ENCODE peak calls at places on chromosome 5, in four cellular contexts. One of them, this sample, is unnamed.

GRCh38 chr5:146805099-146805498 is 73.5 kb downstream of the PPP2R2B start:
- DNase-seq in cardiac muscle cell: no peak
- DNase-seq in neuronal stem cell: no peak
- DNase-seq in heart right ventricle: no peak
- DNase-seq in this sample: no peak

GRCh38 chr5:127898551-127899213 is 184.9 kb upstream of the SLC12A2 start:
- DNase-seq in cardiac muscle cell: peak
- DNase-seq in neuronal stem cell: no peak
- DNase-seq in heart right ventricle: no peak
- DNase-seq in this sample: no peak

GRCh38 chr5:136191304-136192014 is 1.5 kb downstream of the SMIM32 start:
- DNase-seq in cardiac muscle cell: peak
- DNase-seq in neuronal stem cell: no peak
- DNase-seq in heart right ventricle: no peak
- DNase-seq in this sample: no peak

GRCh38 chr5:37900692-37901091 is 60.9 kb upstream of the GDNF start:
- DNase-seq in cardiac muscle cell: peak
- DNase-seq in neuronal stem cell: no peak
- DNase-seq in heart right ventricle: peak
- DNase-seq in this sample: peak

GRCh38 chr5:59020611-59021285 is 437.9 kb downstream of the RAB3C start:
- DNase-seq in cardiac muscle cell: no peak
- DNase-seq in neuronal stem cell: no peak
- DNase-seq in heart right ventricle: no peak
- DNase-seq in this sample: no peak

GRCh38 chr5:134084570-134084969 is 29.9 kb upstream of the TCF7 start:
- DNase-seq in cardiac muscle cell: no peak
- DNase-seq in neuronal stem cell: no peak
- DNase-seq in heart right ventricle: no peak
- DNase-seq in this sample: no peak

GRCh38 chr5:157820593-157821252 is 38.2 kb downstream of the CLINT1 start:
- DNase-seq in cardiac muscle cell: peak
- DNase-seq in neuronal stem cell: peak
- DNase-seq in heart right ventricle: no peak
- DNase-seq in this sample: no peak

GRCh38 chr5:91146221-91146620 is 236.9 kb downstream of the ARRDC3 start:
- DNase-seq in cardiac muscle cell: peak
- DNase-seq in neuronal stem cell: no peak
- DNase-seq in heart right ventricle: no peak
- DNase-seq in this sample: no peak

GRCh38 chr5:168844566-168845296 is 265.6 kb upstream of the PANK3 start:
- DNase-seq in cardiac muscle cell: no peak
- DNase-seq in neuronal stem cell: no peak
- DNase-seq in heart right ventricle: no peak
- DNase-seq in this sample: no peak

GRCh38 chr5:138364576-138364975 is 12.1 kb downstream of the KDM3B start:
- DNase-seq in cardiac muscle cell: no peak
- DNase-seq in neuronal stem cell: no peak
- DNase-seq in heart right ventricle: no peak
- DNase-seq in this sample: no peak

GRCh38 chr5:158100373-158100902 is 241.5 kb upstream of the CLINT1 start:
- DNase-seq in cardiac muscle cell: no peak
- DNase-seq in neuronal stem cell: no peak
- DNase-seq in heart right ventricle: no peak
- DNase-seq in this sample: no peak

GRCh38 chr5:60687927-60688720 is 11.8 kb downstream of the DEPDC1B start:
- DNase-seq in cardiac muscle cell: peak
- DNase-seq in neuronal stem cell: no peak
- DNase-seq in heart right ventricle: no peak
- DNase-seq in this sample: no peak

GRCh38 chr5:60972225-60972624 is 27.2 kb downstream of the NDUFAF2 start:
- DNase-seq in cardiac muscle cell: no peak
- DNase-seq in neuronal stem cell: no peak
- DNase-seq in heart right ventricle: no peak
- DNase-seq in this sample: no peak

GRCh38 chr5:75601996-75602395 is 9.3 kb upstream of the ANKDD1B start:
- DNase-seq in cardiac muscle cell: no peak
- DNase-seq in neuronal stem cell: no peak
- DNase-seq in heart right ventricle: no peak
- DNase-seq in this sample: no peak

GRCh38 chr5:107889387-107889786 is 218.7 kb upstream of the EFNA5 start:
- DNase-seq in cardiac muscle cell: no peak
- DNase-seq in neuronal stem cell: no peak
- DNase-seq in heart right ventricle: no peak
- DNase-seq in this sample: no peak

GRCh38 chr5:9020996-9021395 is 524.9 kb downstream of the SEMA5A start:
- DNase-seq in cardiac muscle cell: no peak
- DNase-seq in neuronal stem cell: no peak
- DNase-seq in heart right ventricle: no peak
- DNase-seq in this sample: no peak

GRCh38 chr5:84642795-84643194 is 258.1 kb upstream of the EDIL3 start:
- DNase-seq in cardiac muscle cell: peak
- DNase-seq in neuronal stem cell: no peak
- DNase-seq in heart right ventricle: no peak
- DNase-seq in this sample: no peak

GRCh38 chr5:26487553-26487952 is 550.8 kb downstream of the CDH9 start:
- DNase-seq in cardiac muscle cell: no peak
- DNase-seq in neuronal stem cell: no peak
- DNase-seq in heart right ventricle: no peak
- DNase-seq in this sample: no peak

GRCh38 chr5:67222243-67223033 is 25.8 kb upstream of the CD180 start:
- DNase-seq in cardiac muscle cell: no peak
- DNase-seq in neuronal stem cell: no peak
- DNase-seq in heart right ventricle: no peak
- DNase-seq in this sample: no peak

GRCh38 chr5:35247645-35248034 is 17.4 kb upstream of the PRLR start:
- DNase-seq in cardiac muscle cell: peak
- DNase-seq in neuronal stem cell: no peak
- DNase-seq in heart right ventricle: no peak
- DNase-seq in this sample: no peak

GRCh38 chr5:109448838-109449237 is 39.1 kb upstream of the PJA2 start:
- DNase-seq in cardiac muscle cell: no peak
- DNase-seq in neuronal stem cell: no peak
- DNase-seq in heart right ventricle: no peak
- DNase-seq in this sample: no peak

GRCh38 chr5:57833489-57833888 is 350.9 kb upstream of the ACTBL2 start:
- DNase-seq in cardiac muscle cell: no peak
- DNase-seq in neuronal stem cell: no peak
- DNase-seq in heart right ventricle: no peak
- DNase-seq in this sample: no peak

GRCh38 chr5:2163940-2164490 is 281.3 kb upstream of the IRX4 start:
- DNase-seq in cardiac muscle cell: no peak
- DNase-seq in neuronal stem cell: no peak
- DNase-seq in heart right ventricle: no peak
- DNase-seq in this sample: no peak

GRCh38 chr5:83555263-83555662 is 83.7 kb downstream of the VCAN start:
- DNase-seq in cardiac muscle cell: no peak
- DNase-seq in neuronal stem cell: no peak
- DNase-seq in heart right ventricle: no peak
- DNase-seq in this sample: no peak

GRCh38 chr5:156947933-156948332 is 15.1 kb downstream of the TIMD4 start:
- DNase-seq in cardiac muscle cell: no peak
- DNase-seq in neuronal stem cell: no peak
- DNase-seq in heart right ventricle: no peak
- DNase-seq in this sample: no peak

GRCh38 chr5:175493726-175494125 is 15.4 kb downstream of the SFXN1 start:
- DNase-seq in cardiac muscle cell: no peak
- DNase-seq in neuronal stem cell: no peak
- DNase-seq in heart right ventricle: no peak
- DNase-seq in this sample: no peak

GRCh38 chr5:141512390-141513020 is 23.6 kb downstream of the PCDHGC5 start:
- DNase-seq in cardiac muscle cell: peak
- DNase-seq in neuronal stem cell: peak
- DNase-seq in heart right ventricle: peak
- DNase-seq in this sample: peak

GRCh38 chr5:89338935-89339334 is 456.0 kb upstream of the MEF2C start:
- DNase-seq in cardiac muscle cell: peak
- DNase-seq in neuronal stem cell: no peak
- DNase-seq in heart right ventricle: no peak
- DNase-seq in this sample: no peak

GRCh38 chr5:133383580-133383939 is 228.8 kb downstream of the FSTL4 start:
- DNase-seq in cardiac muscle cell: no peak
- DNase-seq in neuronal stem cell: peak
- DNase-seq in heart right ventricle: no peak
- DNase-seq in this sample: no peak

GRCh38 chr5:3325811-3326568 is 269.6 kb upstream of the IRX1 start:
- DNase-seq in cardiac muscle cell: no peak
- DNase-seq in neuronal stem cell: no peak
- DNase-seq in heart right ventricle: no peak
- DNase-seq in this sample: no peak

GRCh38 chr5:95449460-95449859 is 58.3 kb downstream of the FAM81B start:
- DNase-seq in cardiac muscle cell: peak
- DNase-seq in neuronal stem cell: no peak
- DNase-seq in heart right ventricle: no peak
- DNase-seq in this sample: no peak

GRCh38 chr5:132770476-132771159 is 6.4 kb downstream of the SEPTIN8 start:
- DNase-seq in cardiac muscle cell: no peak
- DNase-seq in neuronal stem cell: no peak
- DNase-seq in heart right ventricle: no peak
- DNase-seq in this sample: no peak

GRCh38 chr5:1054018-1054798 is 45.6 kb downstream of the NKD2 start:
- DNase-seq in cardiac muscle cell: no peak
- DNase-seq in neuronal stem cell: no peak
- DNase-seq in heart right ventricle: peak
- DNase-seq in this sample: peak

GRCh38 chr5:171830686-171831085 is 45.1 kb downstream of the SMIM23 start:
- DNase-seq in cardiac muscle cell: no peak
- DNase-seq in neuronal stem cell: no peak
- DNase-seq in heart right ventricle: no peak
- DNase-seq in this sample: no peak

GRCh38 chr5:17021363-17021932 is 85.4 kb upstream of the MYO10 start:
- DNase-seq in cardiac muscle cell: no peak
- DNase-seq in neuronal stem cell: no peak
- DNase-seq in heart right ventricle: no peak
- DNase-seq in this sample: no peak

GRCh38 chr5:180639287-180639686 is 10.1 kb downstream of the FLT4 start:
- DNase-seq in cardiac muscle cell: no peak
- DNase-seq in neuronal stem cell: no peak
- DNase-seq in heart right ventricle: no peak
- DNase-seq in this sample: no peak
- H3K27ac ChIP-seq in cardiac muscle cell: no peak
- H3K27ac ChIP-seq in neuronal stem cell: no peak
- H3K27ac ChIP-seq in heart right ventricle: no peak
- H3K27ac ChIP-seq in this sample: no peak

DNA sequence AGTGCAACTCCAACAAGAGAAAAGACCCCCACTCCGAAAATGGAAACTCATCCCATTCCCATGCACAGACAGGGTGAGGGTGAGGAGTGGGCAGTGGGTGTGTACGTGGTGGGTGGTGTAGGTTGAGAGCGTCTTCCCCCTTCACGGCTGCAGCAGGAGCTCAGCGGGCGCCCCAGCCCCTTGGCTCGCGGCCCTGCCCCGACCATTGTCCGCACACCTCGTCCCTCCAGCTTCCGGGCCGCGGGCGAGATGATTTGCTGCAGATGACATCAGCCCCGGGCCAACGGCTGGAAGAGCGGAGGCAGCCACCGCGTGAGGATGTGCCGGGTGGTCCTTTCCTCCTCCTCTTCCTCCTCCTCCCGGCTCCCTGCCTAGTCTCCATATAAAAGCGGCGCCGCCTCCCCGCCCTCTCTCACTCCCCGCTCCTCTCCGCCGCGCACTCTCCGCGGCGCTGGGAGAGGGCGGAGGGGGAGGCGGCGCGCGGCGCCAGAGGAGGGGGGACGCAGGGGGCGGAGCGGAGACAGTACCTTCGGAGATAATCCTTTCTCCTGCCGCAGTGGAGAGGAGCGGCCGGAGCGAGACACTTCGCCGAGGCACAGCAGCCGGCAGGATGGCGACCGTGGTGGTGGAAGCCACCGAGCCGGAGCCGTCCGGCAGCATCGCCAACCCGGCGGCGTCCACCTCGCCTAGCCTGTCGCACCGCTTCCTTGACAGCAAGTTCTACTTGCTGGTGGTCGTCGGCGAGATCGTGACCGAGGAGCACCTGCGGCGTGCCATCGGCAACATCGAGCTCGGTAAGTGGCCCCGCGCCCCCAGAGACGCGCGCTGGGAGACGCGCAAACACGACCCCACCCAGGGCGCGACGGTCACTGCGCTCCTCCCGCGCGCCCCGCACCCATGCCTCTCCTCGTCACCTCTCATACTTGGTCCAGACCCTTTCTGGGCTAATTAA is at the start of gene MAP1B:
- DNase-seq in cardiac muscle cell: peak
- DNase-seq in neuronal stem cell: peak
- DNase-seq in heart right ventricle: peak
- DNase-seq in this sample: peak
- H3K27ac ChIP-seq in cardiac muscle cell: no peak
- H3K27ac ChIP-seq in neuronal stem cell: peak
- H3K27ac ChIP-seq in heart right ventricle: peak
- H3K27ac ChIP-seq in this sample: peak

DNA sequence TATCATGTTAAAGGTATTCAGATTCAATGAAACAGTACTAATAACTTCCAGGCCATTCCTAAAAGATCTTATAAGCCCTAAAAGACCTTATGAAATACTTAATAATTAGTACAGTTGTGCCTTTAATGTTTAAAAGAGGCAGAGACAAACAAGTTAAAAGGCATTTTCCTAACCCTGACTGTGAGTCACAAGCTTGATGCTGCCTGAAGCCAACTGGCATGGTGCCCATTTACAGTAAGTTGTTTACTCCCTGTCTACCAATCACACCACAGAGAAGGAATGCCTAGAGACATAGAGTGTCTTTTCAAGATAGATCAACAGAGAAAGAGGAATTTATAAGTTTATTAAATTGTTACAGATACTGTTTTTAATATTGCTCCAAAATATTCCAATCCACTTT is 47.8 kb downstream of the NR3C1 start:
- DNase-seq in cardiac muscle cell: peak
- DNase-seq in neuronal stem cell: no peak
- DNase-seq in heart right ventricle: peak
- DNase-seq in this sample: peak
- H3K27ac ChIP-seq in cardiac muscle cell: no peak
- H3K27ac ChIP-seq in neuronal stem cell: no peak
- H3K27ac ChIP-seq in heart right ventricle: peak
- H3K27ac ChIP-seq in this sample: no peak

GRCh38 chr5:6143523-6143922 is 234.8 kb downstream of the MED10 start:
- DNase-seq in cardiac muscle cell: no peak
- DNase-seq in neuronal stem cell: no peak
- DNase-seq in heart right ventricle: no peak
- DNase-seq in this sample: no peak

GRCh38 chr5:6145616-6146237 is 232.6 kb downstream of the MED10 start:
- DNase-seq in cardiac muscle cell: no peak
- DNase-seq in neuronal stem cell: no peak
- DNase-seq in heart right ventricle: no peak
- DNase-seq in this sample: no peak

GRCh38 chr5:6146264-6146663 is 232.1 kb downstream of the MED10 start:
- DNase-seq in cardiac muscle cell: no peak
- DNase-seq in neuronal stem cell: no peak
- DNase-seq in heart right ventricle: no peak
- DNase-seq in this sample: no peak

DNA sequence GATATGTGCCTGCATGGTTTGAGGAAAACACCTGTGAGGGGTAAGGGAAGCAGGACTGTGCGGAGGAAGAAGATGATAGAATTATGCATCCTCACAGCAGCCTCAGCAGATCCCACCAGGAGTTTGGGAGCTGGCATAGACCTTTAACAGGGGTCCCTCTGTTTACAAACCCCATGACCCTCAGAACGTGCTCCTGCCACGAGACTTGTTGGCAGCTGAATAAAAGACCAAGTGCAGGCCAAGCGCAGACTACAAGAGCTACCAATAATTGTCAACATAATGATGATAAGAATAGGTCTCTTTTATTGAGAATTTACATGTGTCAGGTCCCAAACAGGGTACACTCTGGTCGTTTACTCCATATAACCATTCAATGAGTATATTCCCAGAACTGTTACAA is 236.0 kb downstream of the MED10 start:
- DNase-seq in cardiac muscle cell: no peak
- DNase-seq in neuronal stem cell: no peak
- DNase-seq in heart right ventricle: no peak
- DNase-seq in this sample: no peak
- H3K27ac ChIP-seq in cardiac muscle cell: no peak
- H3K27ac ChIP-seq in neuronal stem cell: no peak
- H3K27ac ChIP-seq in heart right ventricle: no peak
- H3K27ac ChIP-seq in this sample: no peak

This sample was measured in right cardiac atrium.